ENCODE peak calls at places on chromosomes 4 and X, in four cellular contexts. S, X, C and W are unnamed samples.

GRCh38 chrX:56800801-56801200 is 71.8 kb downstream of the NBDY start:
- DNase-seq in X (no peak), C (no peak), S (no peak), W (no peak)

GRCh38 chr4:25911356-25911755 is 2.7 kb upstream of the SMIM20 start:
- DNase-seq in X (no peak), S (no peak), C (no peak), W (no peak)

GRCh38 chr4:91267543-91267942 is 1036.2 kb upstream of the GRID2 start:
- DNase-seq in S (no peak), C (no peak), X (no peak), W (peak)

GRCh38 chr4:24118031-24118430 is 228.2 kb upstream of the PPARGC1A start:
- DNase-seq in C (no peak), S (no peak), X (no peak), W (no peak)

GRCh38 chr4:16695896-16696295 is 202.5 kb downstream of the LDB2 start:
- DNase-seq in S (no peak), C (no peak), X (no peak), W (no peak)

GRCh38 chr4:121226362-121226761 is 62.2 kb upstream of the TNIP3 start:
- DNase-seq in S (peak), X (no peak), C (no peak), W (no peak)

GRCh38 chr4:156193800-156194199 is 240.1 kb upstream of the CTSO start:
- DNase-seq in C (peak), S (no peak), X (no peak), W (no peak)

GRCh38 chrX:126994011-126994410 is 174.5 kb downstream of the PRR32 start:
- DNase-seq in S (no peak), C (no peak), X (no peak), W (no peak)

GRCh38 chrX:17005712-17006372 is 59.4 kb downstream of the REPS2 start:
- DNase-seq in X (no peak), S (no peak), C (peak), W (no peak)

GRCh38 chrX:17009856-17010650 is 63.6 kb downstream of the REPS2 start:
- DNase-seq in C (no peak), X (no peak), S (no peak), W (peak)

DNA sequence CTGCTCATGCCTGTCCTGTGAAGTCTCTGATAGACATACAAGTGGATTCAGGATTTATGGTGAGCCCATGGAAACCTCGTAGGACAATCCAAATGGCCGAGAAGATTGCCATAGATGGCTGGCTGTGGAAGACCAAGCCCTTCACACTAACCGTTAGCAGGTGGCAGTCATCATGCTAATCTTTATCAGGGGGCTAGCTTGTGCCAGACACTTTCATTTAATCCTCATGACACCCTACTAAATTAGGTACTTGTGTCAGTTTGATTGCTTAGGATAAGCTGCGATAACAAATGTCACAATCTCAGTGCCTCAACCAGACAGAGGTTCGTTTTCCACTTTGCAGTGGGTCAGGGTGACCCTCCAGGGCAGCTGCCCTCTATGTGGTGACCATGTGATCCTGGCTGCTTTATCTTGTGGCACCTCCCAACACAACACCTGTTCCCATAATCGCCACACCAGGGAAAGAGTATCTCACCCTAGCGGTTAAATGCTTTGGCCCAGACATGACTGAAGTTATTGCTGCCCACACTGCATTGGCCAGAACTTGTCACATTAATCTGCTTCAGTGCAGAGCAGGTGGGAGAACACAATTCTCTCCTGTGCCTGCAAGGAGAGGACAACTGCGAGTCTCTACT is 60.8 kb downstream of the REPS2 start:
- DNase-seq in X (peak), S (no peak), C (peak), W (peak)
- TF ChIP-seq CTCF in X (peak), S (no peak), C (peak), W (peak)

DNA sequence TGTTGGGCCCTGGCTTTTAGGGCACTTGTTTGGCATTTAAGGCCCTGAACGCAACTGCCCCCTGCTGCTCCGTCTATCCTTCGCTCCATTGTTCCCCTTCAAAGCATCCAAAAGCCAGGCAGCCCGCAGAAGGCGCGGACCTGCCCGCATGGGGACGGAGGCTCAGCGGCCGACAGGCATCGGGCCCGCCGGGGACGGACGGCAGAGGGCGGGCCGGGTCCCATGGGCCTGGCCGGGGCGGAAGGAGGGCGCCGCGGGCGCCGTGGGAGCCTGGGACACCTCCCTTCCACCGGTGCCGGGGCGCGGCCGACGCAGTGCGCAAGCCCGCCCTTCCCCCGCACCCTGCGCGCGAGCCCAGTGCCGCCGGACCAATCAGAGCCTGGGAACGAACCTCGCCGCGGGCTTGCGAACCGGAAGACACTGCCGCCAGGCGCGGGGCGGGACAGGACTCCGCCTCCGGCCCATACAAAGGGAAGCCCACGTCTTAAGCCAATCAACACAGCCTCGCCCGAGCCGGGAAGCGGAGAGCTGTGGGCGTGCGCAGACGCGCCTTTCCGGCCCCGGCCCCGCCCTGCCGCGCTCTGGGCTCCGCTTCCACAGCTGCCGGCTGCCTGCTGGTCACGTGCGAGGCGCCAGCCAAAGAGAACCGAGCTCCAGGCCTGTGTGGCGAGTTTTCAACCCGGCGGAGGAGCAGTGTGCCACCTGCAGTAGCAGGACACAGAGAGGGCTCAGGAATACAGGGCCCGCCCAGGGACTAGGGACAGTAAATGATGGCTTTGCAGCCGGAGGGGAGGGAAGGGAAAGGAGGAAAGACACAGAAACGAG is 2.1 kb upstream of the ARHGAP4 start:
- DNase-seq in X (peak), S (peak), C (peak), W (peak)
- TF ChIP-seq CTCF in X (no peak), S (no peak), C (peak), W (no peak)

GRCh38 chr4:11720292-11720691 is 291.6 kb upstream of the HS3ST1 start:
- DNase-seq in C (peak), X (peak), S (no peak), W (peak)
- TF ChIP-seq CTCF in C (peak), X (peak), S (peak), W (peak)

DNA sequence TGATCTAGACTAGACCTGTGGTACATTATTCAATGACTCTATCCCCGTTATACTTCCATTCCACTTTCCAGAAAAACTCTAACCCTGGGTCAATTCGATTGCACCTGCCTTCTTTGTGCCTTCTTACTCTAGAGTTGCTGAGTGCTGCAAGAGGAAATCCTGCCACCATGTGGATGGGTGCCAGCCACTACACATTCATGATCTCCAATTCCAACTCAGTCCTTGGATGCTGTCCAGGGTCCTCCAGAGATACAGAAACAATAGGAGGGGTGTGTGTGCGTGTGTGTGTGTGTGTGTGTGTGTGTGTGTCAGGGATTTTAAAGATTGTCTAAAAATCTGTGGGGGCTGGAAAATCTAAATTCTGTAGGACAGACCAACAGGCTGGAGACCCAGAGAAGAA is 42.9 kb upstream of the INTS6L start:
- DNase-seq in C (peak), X (peak), S (peak), W (peak)
- TF ChIP-seq CTCF in C (peak), X (no peak), S (peak), W (peak)

GRCh38 chr4:996994-997374 is 3.8 kb upstream of the SLC26A1 start:
- DNase-seq in X (no peak), S (no peak), C (no peak), W (no peak)

GRCh38 chr4:997375-998071 is 4.3 kb upstream of the SLC26A1 start:
- DNase-seq in C (no peak), S (no peak), X (no peak), W (no peak)

GRCh38 chr4:996030-996993 is 3.1 kb upstream of the SLC26A1 start:
- DNase-seq in X (no peak), C (no peak), S (no peak), W (no peak)

GRCh38 chr4:993111-994029 is at the start of gene SLC26A1:
- DNase-seq in S (no peak), C (no peak), X (no peak), W (no peak)

DNA sequence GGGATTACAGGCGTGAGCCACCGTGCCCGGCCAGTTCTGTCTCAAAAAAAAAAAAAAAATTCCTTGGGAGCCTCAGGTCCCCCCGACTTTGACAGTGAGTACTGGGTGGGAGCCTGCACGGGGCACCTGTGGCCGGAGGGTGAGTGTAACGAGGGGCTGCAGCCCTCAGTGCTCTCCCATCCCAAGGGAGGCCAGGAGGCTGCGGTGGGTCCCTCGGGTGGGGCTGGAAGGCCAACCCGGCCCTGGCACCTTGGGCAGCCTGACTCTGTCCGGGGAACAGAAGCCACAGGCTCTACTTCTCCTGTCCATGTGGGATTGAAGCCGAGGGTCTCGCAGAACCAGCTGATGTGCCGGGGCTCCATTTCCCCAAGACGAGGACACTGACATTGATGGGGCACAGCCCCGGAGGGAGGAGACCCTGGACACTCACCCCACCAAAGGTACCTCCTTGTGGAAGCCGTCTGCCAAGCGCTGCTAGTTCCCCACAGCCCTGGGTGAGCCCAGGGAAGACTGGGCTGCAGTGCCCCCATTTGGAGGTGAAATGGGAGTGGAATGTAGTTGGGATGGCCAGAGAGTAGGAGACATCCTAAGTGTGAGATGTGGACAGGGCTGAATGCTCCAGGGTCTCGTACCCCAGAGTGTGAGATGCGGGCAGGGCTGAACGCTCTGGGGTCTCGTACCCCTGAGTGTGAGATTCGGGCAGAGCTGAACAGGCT is 2.3 kb upstream of the SLC26A1 start:
- DNase-seq in C (no peak), X (no peak), S (no peak), W (no peak)
- TF ChIP-seq CTCF in C (no peak), X (no peak), S (no peak), W (no peak)

DNA sequence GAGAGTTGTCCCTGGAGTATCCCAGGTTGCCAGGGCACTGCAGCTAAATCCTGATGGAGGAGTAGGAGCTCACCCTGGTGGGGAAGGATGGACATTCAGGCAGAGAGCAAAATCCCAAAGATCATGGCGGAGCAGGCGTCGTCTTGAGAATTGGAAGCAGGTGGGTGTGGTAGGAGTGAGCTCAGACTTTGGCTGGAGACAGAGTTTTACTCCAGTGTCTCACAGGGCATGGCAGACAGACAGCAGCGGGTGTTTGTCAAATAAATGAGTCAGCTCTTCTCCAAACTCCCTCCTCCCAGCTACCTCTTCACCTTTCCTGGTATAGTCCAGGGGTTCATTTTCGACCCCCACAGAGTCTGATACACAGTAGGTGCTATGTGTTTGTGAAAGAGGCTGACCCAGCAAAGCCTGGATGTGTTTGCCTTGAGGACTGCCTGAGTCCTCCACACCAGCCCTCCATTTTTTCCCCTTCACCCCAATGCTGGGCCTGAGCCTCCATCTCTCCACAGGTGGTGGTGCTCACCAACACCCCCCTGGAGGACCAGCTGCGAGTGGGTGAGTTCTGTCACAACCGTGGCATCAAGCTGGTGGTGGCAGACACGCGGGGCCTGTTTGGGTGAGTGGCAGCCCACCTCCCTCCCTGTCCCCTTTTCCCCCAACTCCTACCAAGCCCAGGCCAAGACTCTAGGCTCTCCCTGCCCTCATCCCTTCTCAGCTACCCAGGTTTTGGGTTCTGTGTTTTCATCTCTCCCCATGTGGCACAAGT is 6.9 kb downstream of the UBA1 start:
- DNase-seq in C (peak), S (no peak), X (no peak), W (no peak)
- TF ChIP-seq CTCF in C (peak), S (no peak), X (no peak), W (no peak)

GRCh38 chr4:99161700-99162099 is 17.6 kb upstream of the ADH4 start:
- DNase-seq in C (no peak), X (no peak), S (no peak), W (no peak)

GRCh38 chr4:99154658-99155342 is 10.7 kb upstream of the ADH4 start:
- DNase-seq in C (no peak), X (no peak), S (no peak), W (no peak)

GRCh38 chr4:99156992-99157391 is 12.9 kb upstream of the ADH4 start:
- DNase-seq in C (peak), X (no peak), S (no peak), W (no peak)

GRCh38 chr4:99157478-99157935 is 13.4 kb upstream of the ADH4 start:
- DNase-seq in S (no peak), C (no peak), X (no peak), W (no peak)

DNA sequence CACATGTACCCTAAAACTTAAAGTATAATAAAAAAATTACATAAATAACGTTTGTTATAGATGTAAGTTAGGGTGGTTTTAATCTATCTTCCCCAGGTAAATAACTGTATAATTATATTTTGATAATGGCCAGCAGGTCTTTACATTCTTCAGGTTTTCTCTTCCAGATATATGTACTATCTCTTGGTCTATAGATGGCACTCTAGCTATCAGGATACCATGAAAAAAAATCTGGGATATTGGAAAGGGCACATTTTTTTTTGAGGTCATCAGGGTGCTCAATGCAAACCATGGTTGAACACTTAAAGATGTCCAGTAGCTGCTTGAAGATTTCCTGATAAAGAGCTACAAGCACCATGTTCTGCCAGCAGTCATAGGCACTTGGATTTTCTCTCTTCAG is 15.6 kb upstream of the ADH4 start:
- DNase-seq in X (no peak), C (peak), S (no peak), W (no peak)
- TF ChIP-seq CTCF in X (no peak), C (peak), S (no peak), W (no peak)

DNA sequence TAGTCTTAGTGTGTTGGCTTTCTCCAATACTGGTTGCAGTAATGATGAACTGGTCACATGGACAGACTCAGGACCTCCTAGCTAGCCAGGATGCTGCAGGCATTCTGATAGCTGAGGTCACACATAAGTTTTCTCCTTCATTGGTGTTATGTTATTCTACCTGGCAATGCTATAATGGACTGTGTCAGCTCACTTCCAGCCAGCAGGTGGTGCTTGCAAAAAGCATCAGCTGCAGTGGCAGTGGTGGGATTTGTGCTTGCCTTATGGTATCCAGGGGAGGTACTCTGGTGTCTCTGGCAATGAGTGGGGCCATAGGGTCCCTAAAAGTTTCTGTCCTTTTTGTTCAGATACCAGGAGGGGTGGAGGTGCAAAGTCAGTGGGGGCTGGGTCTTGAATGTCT is 33.6 kb downstream of the ZNF330 start:
- DNase-seq in X (no peak), C (no peak), S (no peak), W (no peak)
- TF ChIP-seq CTCF in X (no peak), C (no peak), S (no peak), W (no peak)